ENCODE peak calls at places on chromosomes 6 and 20, in four cellular contexts. One of them, this sample, is unnamed.

GRCh38 chr6:35962779-35963570 is 42.1 kb upstream of the SRPK1 start:
- DNase-seq in GM23248: no peak
- DNase-seq in CD8-positive, alpha-beta T cell: no peak
- DNase-seq in Karpas-422: no peak
- DNase-seq in this sample: no peak

GRCh38 chr6:39357998-39358686 is 35.6 kb upstream of the KCNK16 start:
- DNase-seq in GM23248: peak; percentile 41
- DNase-seq in CD8-positive, alpha-beta T cell: no peak
- DNase-seq in Karpas-422: no peak
- DNase-seq in this sample: no peak

GRCh38 chr6:148440877-148441453 is 98.3 kb downstream of the SASH1 start:
- DNase-seq in GM23248: peak; percentile 94
- DNase-seq in CD8-positive, alpha-beta T cell: no peak
- DNase-seq in Karpas-422: no peak
- DNase-seq in this sample: no peak

GRCh38 chr6:123913858-123914257 is 110.2 kb downstream of the NKAIN2 start:
- DNase-seq in GM23248: peak; percentile 3
- DNase-seq in CD8-positive, alpha-beta T cell: no peak
- DNase-seq in Karpas-422: no peak
- DNase-seq in this sample: no peak

GRCh38 chr6:146598785-146599405 is at the start of gene ADGB:
- DNase-seq in GM23248: peak; percentile 77
- DNase-seq in CD8-positive, alpha-beta T cell: no peak
- DNase-seq in Karpas-422: no peak
- DNase-seq in this sample: no peak

GRCh38 chr6:136767103-136767502 is 25.2 kb downstream of the MAP3K5 start:
- DNase-seq in GM23248: no peak
- DNase-seq in CD8-positive, alpha-beta T cell: no peak
- DNase-seq in Karpas-422: no peak
- DNase-seq in this sample: no peak

GRCh38 chr6:142485256-142485655 is 183.4 kb downstream of the ADGRG6 start:
- DNase-seq in GM23248: peak; percentile 40
- DNase-seq in CD8-positive, alpha-beta T cell: no peak
- DNase-seq in Karpas-422: no peak
- DNase-seq in this sample: no peak

GRCh38 chr6:118736351-118736750 is 85.0 kb upstream of the CEP85L start:
- DNase-seq in GM23248: no peak
- DNase-seq in CD8-positive, alpha-beta T cell: no peak
- DNase-seq in Karpas-422: no peak
- DNase-seq in this sample: no peak

GRCh38 chr20:63005862-63006564 is 751 bp downstream of the BHLHE23 start:
- DNase-seq in GM23248: no peak
- DNase-seq in CD8-positive, alpha-beta T cell: no peak
- DNase-seq in Karpas-422: no peak
- DNase-seq in this sample: no peak

GRCh38 chr6:69819138-69819537 is 22.3 kb upstream of the LMBRD1 start:
- DNase-seq in GM23248: no peak
- DNase-seq in CD8-positive, alpha-beta T cell: no peak
- DNase-seq in Karpas-422: no peak
- DNase-seq in this sample: no peak
- H3K4me1 ChIP-seq in GM23248: no peaks in the 10 kb centered on the region
- H3K4me1 ChIP-seq in CD8-positive, alpha-beta T cell: peaks cover 27% of the 10 kb centered on the region
- H3K4me1 ChIP-seq in Karpas-422: peaks cover 20% of the 10 kb centered on the region
- H3K4me1 ChIP-seq in this sample: peaks cover 27% of the 10 kb centered on the region

DNA sequence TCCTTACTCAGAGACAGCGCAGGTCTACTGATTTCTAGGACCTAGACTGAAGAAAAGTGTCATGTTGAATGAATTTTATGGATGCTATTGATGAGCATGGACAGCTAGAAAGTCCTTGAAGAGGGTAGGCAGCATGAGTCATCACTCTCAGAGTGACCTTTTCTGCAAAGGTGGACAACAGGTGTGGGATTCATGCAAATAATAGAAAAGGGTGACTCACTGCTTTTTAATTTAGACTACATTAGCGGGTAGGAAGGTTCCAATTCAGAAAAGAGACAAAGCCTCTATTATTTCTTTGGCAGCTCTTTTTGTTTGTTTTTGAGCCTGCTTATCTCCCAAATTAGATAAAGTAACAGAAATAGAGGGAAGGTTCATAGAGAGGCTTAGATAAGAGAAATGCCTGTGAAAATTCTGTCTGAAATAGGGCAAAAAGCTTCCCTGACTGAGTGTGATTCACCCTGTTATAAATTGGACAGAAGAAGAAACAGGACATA is 191.4 kb downstream of the TENT5A start:
- DNase-seq in GM23248: peak; percentile 12
- DNase-seq in CD8-positive, alpha-beta T cell: no peak
- DNase-seq in Karpas-422: no peak
- DNase-seq in this sample: no peak
- H3K4me3 ChIP-seq in GM23248: peak overlapping the region; percentile 53
- H3K4me3 ChIP-seq in CD8-positive, alpha-beta T cell: no peak overlapping the region
- H3K4me3 ChIP-seq in Karpas-422: no peak overlapping the region
- H3K4me3 ChIP-seq in this sample: no peak overlapping the region

DNA sequence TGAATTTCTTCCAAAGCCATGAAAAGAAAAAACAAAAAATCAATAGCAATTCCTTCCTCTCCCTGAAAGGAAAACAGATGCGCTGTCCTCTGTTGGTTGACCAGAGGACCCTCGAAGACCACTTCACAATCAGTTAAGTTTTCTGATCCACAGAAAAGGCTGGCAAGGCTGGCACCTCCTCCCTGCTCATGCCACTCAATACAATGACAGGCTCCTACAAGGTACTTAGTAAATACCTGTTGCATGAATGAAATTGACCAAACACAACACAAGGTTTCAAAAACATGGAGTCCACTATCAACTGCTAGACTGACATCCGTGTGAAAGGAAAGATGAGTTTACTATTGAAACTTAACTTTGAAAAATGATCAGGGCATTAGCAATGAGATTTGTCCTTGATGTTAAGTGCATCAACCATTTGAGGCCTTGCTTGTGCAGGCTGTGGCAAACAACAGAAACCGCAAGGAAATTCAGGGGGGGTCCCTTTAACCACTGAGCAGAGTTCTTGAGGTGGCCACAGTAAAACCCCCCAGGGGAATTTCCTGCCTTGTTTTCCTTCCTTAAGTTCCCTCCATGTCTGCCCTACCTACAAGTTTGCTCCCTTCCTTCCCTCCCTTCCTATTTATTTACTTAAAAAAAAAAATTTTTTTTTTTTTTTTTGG is 27.9 kb upstream of the RTF2 start:
- DNase-seq in GM23248: no peak
- DNase-seq in CD8-positive, alpha-beta T cell: peak; percentile 48
- DNase-seq in Karpas-422: no peak
- DNase-seq in this sample: peak; percentile 76
- H3K27ac ChIP-seq in GM23248: peak overlapping the region; percentile 90
- H3K27ac ChIP-seq in CD8-positive, alpha-beta T cell: peak overlapping the region; percentile 16
- H3K27ac ChIP-seq in Karpas-422: no peak overlapping the region
- H3K27ac ChIP-seq in this sample: no peak overlapping the region

GRCh38 chr6:17057322-17057721 is 44.5 kb upstream of the STMND1 start:
- DNase-seq in GM23248: peak; percentile 53
- DNase-seq in CD8-positive, alpha-beta T cell: no peak
- DNase-seq in Karpas-422: no peak
- DNase-seq in this sample: no peak

GRCh38 chr6:17061097-17061496 is 40.8 kb upstream of the STMND1 start:
- DNase-seq in GM23248: no peak
- DNase-seq in CD8-positive, alpha-beta T cell: no peak
- DNase-seq in Karpas-422: no peak
- DNase-seq in this sample: no peak

GRCh38 chr6:17059820-17060219 is 42.0 kb upstream of the STMND1 start:
- DNase-seq in GM23248: no peak
- DNase-seq in CD8-positive, alpha-beta T cell: no peak
- DNase-seq in Karpas-422: no peak
- DNase-seq in this sample: no peak

GRCh38 chr6:17058550-17058949 is 43.3 kb upstream of the STMND1 start:
- DNase-seq in GM23248: no peak
- DNase-seq in CD8-positive, alpha-beta T cell: no peak
- DNase-seq in Karpas-422: no peak
- DNase-seq in this sample: no peak

DNA sequence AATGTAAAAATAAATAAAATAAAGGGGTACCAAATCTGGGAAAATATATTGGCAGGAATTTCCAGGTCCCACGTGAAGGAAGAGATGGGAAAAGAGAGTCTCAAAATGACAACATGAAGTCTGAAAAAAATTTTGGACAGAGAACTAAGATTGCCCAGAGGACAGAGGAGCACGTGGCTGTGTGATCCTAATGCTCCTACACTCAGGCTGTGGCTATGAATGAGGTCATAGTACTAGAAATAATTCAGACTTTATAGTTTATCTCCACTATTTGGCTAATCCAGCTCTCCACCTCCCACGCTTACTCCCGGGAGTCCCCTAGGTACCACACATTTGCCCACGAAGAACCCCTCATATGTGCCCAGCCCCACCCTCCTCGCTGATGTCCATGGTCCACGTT is 42.8 kb upstream of the STMND1 start:
- DNase-seq in GM23248: no peak
- DNase-seq in CD8-positive, alpha-beta T cell: no peak
- DNase-seq in Karpas-422: no peak
- DNase-seq in this sample: no peak
- H3K4me1 ChIP-seq in GM23248: peaks cover 6% of the 10 kb centered on the region
- H3K4me1 ChIP-seq in CD8-positive, alpha-beta T cell: no peaks in the 10 kb centered on the region
- H3K4me1 ChIP-seq in Karpas-422: no peaks in the 10 kb centered on the region
- H3K4me1 ChIP-seq in this sample: no peaks in the 10 kb centered on the region

This sample was measured in CD8-positive, alpha-beta memory T cell.